ENCODE peak calls at places on chromosomes 12 and 14, in four cellular contexts. E, Z, Y and O are unnamed samples.

GRCh38 chr12:84315926-84316325 is 596.7 kb downstream of the SLC6A15 start:
- DNase-seq in E (no peak), Z (no peak), Y (no peak), O (no peak)

GRCh38 chr14:103516426-103517171 is 6.0 kb downstream of the CKB start:
- DNase-seq in E (no peak), Z (no peak), Y (no peak), O (no peak)

GRCh38 chr14:22002860-22003284 is 329.3 kb upstream of the OR4E1 start:
- DNase-seq in E (peak), Z (peak), Y (no peak), O (no peak)

GRCh38 chr14:103391048-103391447 is 5.8 kb downstream of the MARK3 start:
- DNase-seq in E (no peak), Z (peak), Y (no peak), O (no peak)

GRCh38 chr14:105456736-105457703 is 17.6 kb upstream of the CRIP2 start:
- DNase-seq in E (no peak), Z (no peak), Y (no peak), O (no peak)

GRCh38 chr12:108313609-108314331 is 25.3 kb downstream of the CMKLR1 start:
- DNase-seq in E (no peak), Z (no peak), Y (no peak), O (peak)

GRCh38 chr12:55972045-55972843 is 1.6 kb upstream of the RAB5B start:
- DNase-seq in E (peak), Z (no peak), Y (no peak), O (no peak)

GRCh38 chr12:19848426-19848825 is 409.1 kb downstream of the AEBP2 start:
- DNase-seq in E (no peak), Z (no peak), Y (no peak), O (no peak)

GRCh38 chr12:116529686-116530085 is 29.5 kb upstream of the MAP1LC3B2 start:
- DNase-seq in E (no peak), Z (no peak), Y (no peak), O (no peak)

GRCh38 chr14:99066378-99066777 is 205.6 kb downstream of the BCL11B start:
- DNase-seq in E (no peak), Z (no peak), Y (no peak), O (no peak)

GRCh38 chr12:101928556-101928955 is 51.2 kb downstream of the DRAM1 start:
- DNase-seq in E (no peak), Z (no peak), Y (no peak), O (no peak)

GRCh38 chr14:92321701-92322100 is 1.3 kb upstream of the SLC24A4 start:
- DNase-seq in E (no peak), Z (no peak), Y (no peak), O (no peak)

GRCh38 chr12:104294845-104295674 is 8.5 kb upstream of the EID3 start:
- DNase-seq in E (no peak), Z (no peak), Y (no peak), O (no peak)

GRCh38 chr12:21940972-21941521 is at the start of gene ABCC9:
- DNase-seq in E (peak), Z (peak), Y (no peak), O (peak)

GRCh38 chr14:51849095-51849494 is 11.3 kb upstream of the GNG2 start:
- DNase-seq in E (no peak), Z (peak), Y (no peak), O (no peak)

GRCh38 chr12:102740157-102741032 is 176.6 kb downstream of the PAH start:
- DNase-seq in E (no peak), Z (no peak), Y (no peak), O (no peak)

GRCh38 chr12:39505025-39505424 is 62.1 kb upstream of the KIF21A start:
- DNase-seq in E (no peak), Z (no peak), Y (no peak), O (no peak)

GRCh38 chr14:32779845-32780244 is 158.8 kb upstream of the NPAS3 start:
- DNase-seq in E (no peak), Z (no peak), Y (no peak), O (no peak)

GRCh38 chr14:77869350-77869749 is 69.4 kb downstream of the ADCK1 start:
- DNase-seq in E (no peak), Z (no peak), Y (no peak), O (no peak)

GRCh38 chr12:76244298-76244697 is 103.9 kb downstream of the BBS10 start:
- DNase-seq in E (no peak), Z (no peak), Y (no peak), O (no peak)

GRCh38 chr14:59869381-59870255 is 958 bp downstream of the RTN1 start:
- DNase-seq in E (no peak), Z (no peak), Y (no peak), O (peak)

GRCh38 chr12:110689601-110690430 is 901 bp upstream of the HVCN1 start:
- DNase-seq in E (no peak), Z (peak), Y (no peak), O (no peak)

GRCh38 chr14:105529506-105530445 is 3.4 kb downstream of the TMEM121 start:
- DNase-seq in E (no peak), Z (peak), Y (no peak), O (no peak)

GRCh38 chr12:7645395-7646177 is 20.1 kb downstream of the APOBEC1 start:
- DNase-seq in E (peak), Z (no peak), Y (no peak), O (no peak)

GRCh38 chr14:91382712-91383111 is 34.9 kb downstream of the CCDC88C start:
- DNase-seq in E (no peak), Z (no peak), Y (no peak), O (no peak)

GRCh38 chr14:103143535-103143934 is 20.3 kb downstream of the TNFAIP2 start:
- DNase-seq in E (no peak), Z (no peak), Y (no peak), O (no peak)

GRCh38 chr14:85853996-85854526 is 324.1 kb downstream of the FLRT2 start:
- DNase-seq in E (no peak), Z (no peak), Y (no peak), O (no peak)

GRCh38 chr12:10184261-10184843 is 5.5 kb downstream of the TMEM52B start:
- DNase-seq in E (no peak), Z (no peak), Y (no peak), O (peak)

GRCh38 chr12:96241484-96242256 is 47.5 kb downstream of the ELK3 start:
- DNase-seq in E (no peak), Z (no peak), Y (no peak), O (peak)

GRCh38 chr14:92579244-92579643 is 65.7 kb downstream of the RIN3 start:
- DNase-seq in E (no peak), Z (no peak), Y (no peak), O (no peak)

GRCh38 chr12:2613674-2614073 is 181.1 kb upstream of the FKBP4 start:
- DNase-seq in E (no peak), Z (peak), Y (no peak), O (no peak)

GRCh38 chr12:18805516-18806248 is 67.8 kb downstream of the CAPZA3 start:
- DNase-seq in E (no peak), Z (no peak), Y (no peak), O (no peak)

GRCh38 chr14:51552275-51552674 is 99.4 kb upstream of the FRMD6 start:
- DNase-seq in E (no peak), Z (no peak), Y (no peak), O (no peak)

GRCh38 chr14:99612065-99612736 is 8.2 kb upstream of the CCDC85C start:
- DNase-seq in E (no peak), Z (no peak), Y (no peak), O (no peak)

GRCh38 chr14:36021030-36021422 is 155.5 kb downstream of the PTCSC3 start:
- DNase-seq in E (no peak), Z (no peak), Y (no peak), O (no peak)

GRCh38 chr12:102461501-102461900 is 18.9 kb downstream of the IGF1 start:
- DNase-seq in E (no peak), Z (no peak), Y (no peak), O (no peak)

GRCh38 chr14:105412768-105413541 is 6.7 kb upstream of the MTA1 start:
- DNase-seq in E (no peak), Z (no peak), Y (no peak), O (peak)

GRCh38 chr12:11654338-11654737 is 4.9 kb downstream of the ETV6 start:
- DNase-seq in E (no peak), Z (no peak), Y (no peak), O (no peak)